ENCODE peak calls at places on chromosomes 7 and 10, in six cellular contexts. H is H1, G is HL-60, K is HepG2, F is SK-N-SH, V is GM12878. X is an unnamed sample.

GRCh38 chr10:22997102-22997501 is 69.2 kb downstream of the ARMC3 start:
- DNase-seq in H (peak; percentile 69), G (no peak), K (no peak), F (peak; percentile 24), V (no peak), X (peak; percentile 17)

GRCh38 chr10:76082956-76083355 is 651.5 kb downstream of the LRMDA start:
- DNase-seq in H (peak; percentile 83), G (no peak), K (no peak), F (no peak), V (no peak), X (no peak)

GRCh38 chr10:112295853-112296830 is 12.9 kb downstream of the TECTB start:
- DNase-seq in H (no peak), G (no peak), K (peak; percentile 76), F (peak; percentile 29), V (no peak), X (no peak)

GRCh38 chr10:49309691-49310371 is 10.9 kb downstream of the C10orf71 start:
- DNase-seq in H (no peak), G (peak; percentile 55), K (no peak), F (no peak), V (peak; percentile 41), X (no peak)

GRCh38 chr10:17353568-17353967 is 100.8 kb downstream of the ST8SIA6 start:
- DNase-seq in H (no peak), G (no peak), K (no peak), F (no peak), V (no peak), X (no peak)

GRCh38 chr7:113087278-113087998 is 811 bp upstream of the GPR85 start:
- DNase-seq in H (no peak), G (peak; percentile 62), K (peak; percentile 1), F (peak; percentile 84), V (no peak), X (peak; percentile 76)

GRCh38 chr7:5282464-5283316 is at the start of gene SLC29A4:
- DNase-seq in H (no peak), G (no peak), K (no peak), F (peak; percentile 87), V (no peak), X (peak; percentile 65)

GRCh38 chr7:19520392-19520791 is 188.4 kb downstream of the POLR1F start:
- DNase-seq in H (no peak), G (no peak), K (no peak), F (no peak), V (no peak), X (no peak)

GRCh38 chr10:122140477-122140902 is 130.6 kb upstream of the BTBD16 start:
- DNase-seq in H (no peak), G (no peak), K (no peak), F (peak; percentile 50), V (no peak), X (no peak)

GRCh38 chr10:132590094-132590751 is 52.6 kb downstream of the INPP5A start:
- DNase-seq in H (no peak), G (no peak), K (no peak), F (no peak), V (no peak), X (no peak)
- TF ChIP-seq GABPA in H (no peak), G (no peak), K (no peak), F (no peak), V (no peak), X (no peak)

GRCh38 chr10:594584-595270 is 94.7 kb downstream of the DIP2C start:
- DNase-seq in H (no peak), G (no peak), K (no peak), F (no peak), V (no peak), X (no peak)

GRCh38 chr10:593421-593820 is 96.0 kb downstream of the DIP2C start:
- DNase-seq in H (no peak), G (no peak), K (no peak), F (no peak), V (no peak), X (no peak)

GRCh38 chr10:591646-592045 is 97.8 kb downstream of the DIP2C start:
- DNase-seq in H (no peak), G (no peak), K (no peak), F (no peak), V (no peak), X (no peak)

GRCh38 chr10:593901-594457 is 95.5 kb downstream of the DIP2C start:
- DNase-seq in H (no peak), G (no peak), K (no peak), F (no peak), V (no peak), X (no peak)

GRCh38 chr10:593016-593415 is 96.5 kb downstream of the DIP2C start:
- DNase-seq in H (no peak), G (no peak), K (no peak), F (no peak), V (no peak), X (no peak)
- TF ChIP-seq GABPA in H (no peak), G (no peak), K (no peak), F (no peak), V (no peak), X (no peak)

GRCh38 chr10:46002916-46003693 is 27.3 kb downstream of the NCOA4 start:
- DNase-seq in H (no peak), G (no peak), K (no peak), F (no peak), V (no peak), X (no peak)
- TF ChIP-seq GABPA in H (no peak), G (no peak), K (no peak), F (no peak), V (no peak), X (no peak)

DNA sequence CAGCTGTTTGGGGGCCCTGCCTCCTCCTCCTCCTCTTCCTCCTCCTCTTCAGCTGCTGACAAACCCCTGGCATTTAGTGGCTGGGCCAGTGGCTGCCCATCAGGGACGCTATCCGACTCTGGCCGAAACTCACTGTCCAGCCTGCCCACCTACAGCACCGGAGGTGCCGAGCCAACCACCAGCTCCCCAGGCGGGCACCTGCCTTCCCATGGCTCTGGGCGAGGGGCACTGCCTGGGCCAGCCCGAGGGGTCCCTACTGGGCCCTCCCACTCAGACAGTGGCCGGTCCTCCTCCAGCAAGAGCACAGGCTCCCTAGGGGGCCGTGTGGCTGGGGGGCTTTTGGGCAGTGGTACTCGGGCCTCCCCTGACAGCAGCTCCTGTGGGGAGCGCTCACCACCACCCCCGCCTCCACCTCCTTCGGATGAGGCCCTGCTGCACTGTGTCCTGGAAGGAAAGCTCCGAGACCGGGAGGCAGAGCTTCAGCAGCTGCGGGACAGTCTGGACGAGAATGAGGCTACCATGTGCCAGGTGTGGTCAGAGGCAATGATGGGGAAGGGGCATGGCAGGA is 4.1 kb downstream of the LZTS2 start:
- DNase-seq in H (no peak), G (no peak), K (no peak), F (no peak), V (no peak), X (no peak)
- TF ChIP-seq GABPA in H (no peak), G (no peak), K (no peak), F (no peak), V (no peak), X (no peak)

GRCh38 chr7:150373049-150373801 is 4.6 kb downstream of the REPIN1 start:
- DNase-seq in H (no peak), G (no peak), K (no peak), F (no peak), V (no peak), X (peak; percentile 78)
- TF ChIP-seq GABPA in H (no peak), G (no peak), K (no peak), F (no peak), V (no peak), X (no peak)

GRCh38 chr7:130008941-130009847 is 42.0 kb downstream of the ZC3HC1 start:
- DNase-seq in H (no peak), G (no peak), K (peak; percentile 74), F (no peak), V (no peak), X (no peak)
- TF ChIP-seq GABPA in H (no peak), G (no peak), K (no peak), F (no peak), V (no peak), X (no peak)

DNA sequence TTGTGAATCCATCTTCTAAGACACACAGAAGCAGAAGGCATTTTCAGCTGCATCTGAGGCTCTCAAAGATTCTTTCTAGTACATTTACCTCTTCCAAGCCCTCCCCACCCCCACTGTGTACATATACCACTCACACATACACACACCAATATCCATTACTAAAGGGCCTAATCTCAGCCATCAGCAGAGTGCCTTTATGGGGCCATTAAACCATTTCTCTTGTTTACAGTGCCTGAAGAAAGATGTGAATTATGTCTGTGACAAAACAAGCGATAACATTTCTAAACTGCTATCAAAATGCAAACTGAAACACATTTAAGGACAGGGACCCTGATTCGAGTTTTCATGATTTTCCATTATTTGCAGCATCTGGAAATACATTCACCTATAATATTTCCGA is 40.0 kb downstream of the ETV1 start:
- DNase-seq in H (no peak), G (no peak), K (no peak), F (peak; percentile 74), V (no peak), X (no peak)
- TF ChIP-seq GABPA in H (no peak), G (no peak), K (no peak), F (no peak), V (no peak), X (no peak)

DNA sequence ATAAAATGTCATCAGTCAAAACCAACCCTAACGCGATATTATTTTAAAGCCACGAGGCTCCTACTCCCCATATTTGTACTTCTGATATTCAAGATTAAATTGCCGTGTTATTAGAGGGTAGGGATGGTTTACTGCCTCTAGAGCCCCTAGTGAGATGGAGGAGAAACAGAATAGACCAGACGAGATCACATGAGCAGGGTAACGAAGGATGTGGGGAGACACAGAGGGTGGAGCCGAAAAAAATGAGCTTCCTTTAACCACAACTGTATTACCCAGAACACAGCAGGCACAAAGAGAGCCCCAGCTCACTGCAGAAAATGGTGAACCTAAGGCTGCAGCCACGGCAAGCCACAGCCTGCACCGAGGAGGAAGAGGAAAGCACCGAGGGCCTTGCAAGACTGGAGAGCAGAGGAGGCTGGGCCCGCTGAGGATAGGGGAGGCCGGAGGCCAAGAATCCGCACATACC is 14.3 kb downstream of the ZC3HAV1 start:
- DNase-seq in H (no peak), G (peak; percentile 94), K (no peak), F (no peak), V (peak; percentile 88), X (no peak)
- TF ChIP-seq GABPA in H (no peak), G (peak; percentile 36), K (no peak), F (no peak), V (peak; percentile 52), X (no peak)

DNA sequence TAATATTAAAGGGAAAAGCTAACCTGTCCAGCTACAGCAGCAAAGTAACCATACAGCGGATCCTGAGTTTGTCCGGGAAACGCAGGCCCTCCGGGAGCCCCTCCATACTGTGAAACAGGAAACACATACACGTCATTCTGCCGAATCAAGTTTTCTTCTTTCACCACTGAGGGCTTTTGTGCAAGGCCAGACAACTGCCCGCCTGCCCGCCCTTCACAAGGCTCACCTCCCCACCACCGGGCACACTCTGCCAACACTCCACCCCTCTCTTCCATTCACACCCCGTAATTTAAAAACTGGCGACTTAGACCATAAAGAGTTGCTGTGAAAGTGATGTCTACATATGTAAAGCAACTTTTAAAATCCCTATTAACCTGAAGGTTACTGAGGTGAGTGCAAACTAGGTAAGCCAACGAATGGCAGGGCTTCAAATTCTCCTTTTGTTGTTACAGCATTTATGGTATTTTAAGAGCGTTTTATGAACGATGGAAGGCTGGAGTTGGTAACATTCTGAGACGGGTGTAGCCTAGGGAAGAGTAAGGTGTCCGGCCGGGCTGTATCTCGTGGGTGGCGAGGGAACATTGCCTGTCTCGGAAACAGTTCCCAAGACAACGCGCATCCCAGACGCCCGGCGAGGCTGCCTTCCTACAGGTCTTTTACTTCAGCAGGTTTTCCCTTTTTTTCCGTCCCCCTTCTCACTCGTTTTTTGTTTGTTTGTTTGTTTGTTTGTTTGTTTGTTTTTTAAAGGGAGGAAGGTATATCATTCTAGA is 817 bp downstream of the SRI start:
- DNase-seq in H (no peak), G (peak; percentile 60), K (no peak), F (peak; percentile 76), V (peak; percentile 27), X (peak; percentile 43)
- TF ChIP-seq GABPA in H (no peak), G (no peak), K (no peak), F (peak; percentile 36), V (no peak), X (no peak)

X was measured in K562.